ENCODE peak calls at places on chromosomes 1 and 21, in five cellular contexts. O is testis, B is ovary, X is heart left ventricle, V is stomach. C is an unnamed sample. For H3K4me1, the result is how much of the 10 kb centered on the place peaks cover.

GRCh38 chr1:43901562-43901961 is 32.0 kb upstream of the ARTN start:
- DNase-seq in O (no peak), B (no peak), X (no peak), V (no peak), C (no peak)

GRCh38 chr1:100391675-100392074 is 39.4 kb downstream of the CDC14A start:
- DNase-seq in O (no peak), B (no peak), X (no peak), V (no peak), C (no peak)

GRCh38 chr1:71307451-71307850 is 226.6 kb upstream of the ZRANB2 start:
- DNase-seq in O (no peak), B (no peak), X (peak), V (no peak), C (no peak)

GRCh38 chr1:78688701-78689100 is 39.1 kb downstream of the IFI44 start:
- DNase-seq in O (no peak), B (no peak), X (no peak), V (no peak), C (no peak)

GRCh38 chr21:31644648-31645047 is 14.8 kb upstream of the SOD1 start:
- DNase-seq in O (no peak), B (no peak), X (no peak), V (peak), C (no peak)

GRCh38 chr1:238647877-238648276 is 738.5 kb upstream of the CHRM3 start:
- DNase-seq in O (no peak), B (no peak), X (no peak), V (no peak), C (no peak)

GRCh38 chr1:166858726-166859419 is 17.2 kb downstream of the TADA1 start:
- DNase-seq in O (no peak), B (no peak), X (no peak), V (no peak), C (no peak)

GRCh38 chr1:71850936-71851335 is 431.4 kb downstream of the NEGR1 start:
- DNase-seq in O (no peak), B (no peak), X (peak), V (no peak), C (no peak)

GRCh38 chr1:22636927-22637326 is 499 bp downstream of the C1QA start:
- DNase-seq in O (no peak), B (no peak), X (no peak), V (no peak), C (no peak)

GRCh38 chr1:175154595-175155472 is 37.7 kb downstream of the KIAA0040 start:
- DNase-seq in O (peak), B (peak), X (peak), V (peak), C (peak)

GRCh38 chr1:5393591-5393990 is 598.6 kb downstream of the NPHP4 start:
- DNase-seq in O (no peak), B (no peak), X (no peak), V (no peak), C (peak)

GRCh38 chr1:88683516-88683847 is 591 bp upstream of the PKN2 start:
- DNase-seq in O (peak), B (peak), X (peak), V (peak), C (peak)

GRCh38 chr1:201349091-201349490 is 28.4 kb downstream of the TNNT2 start:
- DNase-seq in O (no peak), B (no peak), X (peak), V (no peak), C (peak)

GRCh38 chr1:107551491-107551890 is 410.7 kb downstream of the NTNG1 start:
- DNase-seq in O (no peak), B (no peak), X (no peak), V (no peak), C (no peak)

GRCh38 chr1:7634841-7635240 is 136.3 kb upstream of the VAMP3 start:
- DNase-seq in O (no peak), B (no peak), X (no peak), V (no peak), C (no peak)

GRCh38 chr21:27693376-27693775 is 726.5 kb upstream of the ADAMTS5 start:
- DNase-seq in O (no peak), B (no peak), X (no peak), V (no peak), C (no peak)

GRCh38 chr1:53652441-53653199 is 86.3 kb downstream of the GLIS1 start:
- DNase-seq in O (no peak), B (no peak), X (no peak), V (no peak), C (no peak)

GRCh38 chr1:239913141-239913585 is 178.5 kb upstream of the FMN2 start:
- DNase-seq in O (no peak), B (no peak), X (no peak), V (no peak), C (no peak)

GRCh38 chr1:45566722-45567121 is 16.1 kb downstream of the AKR1A1 start:
- DNase-seq in O (peak), B (no peak), X (peak), V (no peak), C (no peak)

GRCh38 chr1:230173176-230173575 is 106.1 kb downstream of the GALNT2 start:
- DNase-seq in O (peak), B (no peak), X (no peak), V (peak), C (peak)

GRCh38 chr1:10459185-10459584 is 9.4 kb downstream of the CORT start:
- DNase-seq in O (no peak), B (no peak), X (no peak), V (no peak), C (no peak)

GRCh38 chr1:106290805-106291537 is 765.5 kb upstream of the PRMT6 start:
- DNase-seq in O (peak), B (no peak), X (no peak), V (no peak), C (no peak)

GRCh38 chr1:33863779-33864178 is at the start of gene HMGB4:
- DNase-seq in O (no peak), B (no peak), X (no peak), V (no peak), C (no peak)

GRCh38 chr1:207804746-207805468 is 53.1 kb downstream of the CD46 start:
- DNase-seq in O (no peak), B (no peak), X (no peak), V (no peak), C (no peak)

GRCh38 chr1:185969524-185969991 is 235.4 kb downstream of the HMCN1 start:
- DNase-seq in O (no peak), B (no peak), X (no peak), V (no peak), C (no peak)

GRCh38 chr1:114023377-114023776 is 44.1 kb downstream of the OLFML3 start:
- DNase-seq in O (no peak), B (no peak), X (no peak), V (no peak), C (no peak)

GRCh38 chr1:226111109-226111864 is 48.8 kb downstream of the H3-3A start:
- DNase-seq in O (no peak), B (no peak), X (no peak), V (no peak), C (no peak)

GRCh38 chr1:61141288-61142044 is 59.1 kb downstream of the NFIA start:
- DNase-seq in O (no peak), B (no peak), X (no peak), V (no peak), C (no peak)

GRCh38 chr1:245458234-245458633 is 303.4 kb downstream of the KIF26B start:
- DNase-seq in O (no peak), B (no peak), X (no peak), V (no peak), C (no peak)

GRCh38 chr1:197327776-197328364 is 59.8 kb downstream of the CRB1 start:
- DNase-seq in O (no peak), B (no peak), X (no peak), V (no peak), C (no peak)

GRCh38 chr21:15826908-15827601 is 97.3 kb downstream of the USP25 start:
- DNase-seq in O (no peak), B (no peak), X (no peak), V (no peak), C (no peak)

GRCh38 chr1:111804736-111805135 is 49.0 kb downstream of the DDX20 start:
- DNase-seq in O (no peak), B (no peak), X (no peak), V (no peak), C (no peak)

GRCh38 chr1:13675222-13675621 is 24.8 kb upstream of the PRDM2 start:
- DNase-seq in O (no peak), B (no peak), X (no peak), V (no peak), C (no peak)

GRCh38 chr1:244074559-244075171 is 23.6 kb downstream of the ZBTB18 start:
- DNase-seq in O (no peak), B (no peak), X (no peak), V (peak), C (peak)

GRCh38 chr1:84442256-84442655 is 36.8 kb upstream of the RPF1 start:
- DNase-seq in O (no peak), B (no peak), X (no peak), V (no peak), C (no peak)

DNA sequence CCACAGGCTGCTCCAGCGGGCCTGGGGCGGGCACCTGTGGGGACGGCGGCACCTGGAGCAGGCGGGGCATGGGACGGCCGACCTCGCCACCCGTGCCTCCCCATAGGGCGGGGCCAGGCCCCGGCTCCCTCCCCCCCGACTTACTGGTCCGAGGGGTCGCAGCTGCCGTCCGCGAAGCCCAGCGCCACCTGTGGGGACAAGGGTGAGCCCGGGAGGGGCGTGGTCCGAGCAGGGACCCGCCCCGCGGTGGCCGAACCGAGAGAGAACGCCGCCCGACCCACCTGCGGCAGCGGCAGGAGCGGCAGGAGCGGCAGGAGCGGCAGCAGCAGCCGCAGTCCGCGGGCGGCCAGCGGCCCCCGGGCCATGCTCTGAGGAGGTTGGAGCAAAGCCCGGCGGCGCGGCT is at the start of gene TMEM52:
- DNase-seq in O (no peak), B (no peak), X (no peak), V (no peak), C (no peak)
- TF ChIP-seq POLR2A in O (peak), B (peak), X (no peak), V (no peak), C (peak)

GRCh38 chr1:150160964-150161626 is 11.4 kb downstream of the PLEKHO1 start:
- DNase-seq in O (no peak), B (no peak), X (no peak), V (no peak), C (peak)
- H3K4me1 ChIP-seq in O (under half), B (under half), X (half or more), V (half or more), C (under half)

DNA sequence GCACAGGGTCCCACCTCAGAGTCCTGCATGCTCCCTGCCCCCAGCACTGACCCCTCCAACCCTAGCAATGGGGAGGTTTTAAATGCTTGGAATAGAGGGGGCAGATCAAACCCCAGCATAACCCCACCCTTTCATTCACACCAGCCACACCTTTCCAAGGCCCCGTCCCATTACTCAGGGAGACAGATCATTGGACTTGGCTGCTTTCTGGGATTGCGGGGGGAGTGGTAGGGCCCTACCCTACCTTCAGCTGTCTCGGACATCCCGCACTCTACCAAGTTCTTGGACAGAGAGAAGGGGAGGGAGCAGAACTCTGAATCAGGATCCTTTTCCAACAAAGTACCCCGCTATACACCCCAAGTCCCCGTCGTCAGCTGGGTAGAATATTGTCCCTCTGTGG is 983 bp downstream of the PADI2 start:
- DNase-seq in O (no peak), B (no peak), X (no peak), V (no peak), C (no peak)
- TF ChIP-seq POLR2A in O (no peak), B (no peak), X (no peak), V (no peak), C (no peak)

DNA sequence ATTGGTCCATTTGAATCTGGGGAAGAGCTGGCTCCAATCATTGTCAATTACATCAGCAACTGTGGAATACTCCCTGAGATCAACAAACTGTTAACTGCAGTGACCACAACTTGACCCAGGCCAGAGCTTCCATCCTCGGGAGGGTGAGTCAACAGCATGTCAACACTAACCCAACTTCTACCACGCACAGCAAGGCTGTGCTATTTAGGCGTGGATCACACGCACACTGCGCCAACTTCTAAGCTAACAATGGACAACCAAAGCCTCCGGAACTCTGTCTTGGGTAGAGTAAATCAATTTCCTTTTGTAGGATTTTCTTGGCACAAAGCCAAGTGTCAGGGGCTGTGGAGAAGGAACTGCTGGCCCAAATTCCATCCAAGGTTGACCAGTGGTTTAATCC is 30.4 kb downstream of the APP start:
- DNase-seq in O (no peak), B (no peak), X (peak), V (peak), C (no peak)
- H3K4me1 ChIP-seq in O (under half), B (under half), X (under half), V (half or more), C (under half)

C was measured in Peyer's patch.